ENCODE peak calls at places on chromosome 21, in seven cellular contexts. H is SK-N-SH, R is Peyer's patch, X is heart left ventricle, W is colonic mucosa, D is gastrocnemius medialis, T is cardiac muscle cell. Y is an unnamed sample. For H3K27me3, the result is how much of the 10 kb centered on the place peaks cover.

GRCh38 chr21:27406297-27407009 is 439.6 kb upstream of the ADAMTS5 start:
- DNase-seq in W (no peak), H (peak), T (no peak), D (no peak), X (no peak), R (no peak), Y (no peak)

GRCh38 chr21:42258885-42259407 is 40.0 kb downstream of the ABCG1 start:
- DNase-seq in H (no peak), D (peak), X (peak), T (no peak), R (no peak), W (no peak), Y (no peak)

GRCh38 chr21:39182016-39182415 is 1.2 kb downstream of the PSMG1 start:
- DNase-seq in W (no peak), T (no peak), R (no peak), X (no peak), D (no peak), H (no peak), Y (no peak)

GRCh38 chr21:27819299-27819698 is 852.4 kb upstream of the ADAMTS5 start:
- DNase-seq in D (no peak), W (no peak), X (no peak), R (no peak), T (no peak), H (no peak), Y (no peak)

GRCh38 chr21:40685121-40685630 is 161.8 kb downstream of the DSCAM start:
- DNase-seq in W (no peak), T (peak), D (no peak), R (no peak), H (no peak), X (peak), Y (no peak)

GRCh38 chr21:33259428-33259827 is 6.7 kb upstream of the IL10RB start:
- DNase-seq in H (no peak), R (no peak), W (no peak), T (no peak), D (no peak), X (no peak), Y (no peak)

GRCh38 chr21:41631564-41632461 is 123.9 kb upstream of the TMPRSS2 start:
- DNase-seq in W (peak), R (peak), H (no peak), T (no peak), X (no peak), D (no peak), Y (no peak)

GRCh38 chr21:29078884-29079765 is 5.7 kb upstream of the CCT8 start:
- DNase-seq in D (no peak), H (no peak), R (no peak), T (no peak), W (peak), X (peak), Y (peak)

GRCh38 chr21:36422279-36423098 is 37.3 kb downstream of the CHAF1B start:
- DNase-seq in R (no peak), D (peak), W (peak), H (peak), T (peak), X (peak), Y (peak)

DNA sequence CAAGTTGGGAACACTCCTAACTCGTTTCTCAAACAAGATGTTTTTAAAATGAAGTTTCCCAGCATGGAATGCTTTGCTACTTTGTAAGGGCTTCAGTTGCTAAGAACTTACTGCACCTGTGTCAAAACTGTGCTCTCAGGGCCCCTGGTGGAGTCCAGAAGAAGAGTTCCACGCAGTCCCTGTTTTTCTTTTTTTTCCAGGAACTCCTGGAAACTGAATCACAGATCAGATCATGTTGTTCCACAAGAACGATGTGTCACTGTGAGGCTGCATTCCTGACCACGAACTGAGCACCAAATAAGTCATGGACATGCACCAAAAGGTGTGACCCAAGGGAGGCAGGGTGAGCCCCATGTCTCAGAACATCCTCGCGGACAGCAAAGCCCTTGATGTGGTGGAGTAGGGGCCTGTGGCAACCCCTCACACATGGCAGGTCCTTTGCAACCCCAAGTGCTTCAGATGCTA is 257.2 kb downstream of the KCNJ6 start:
- DNase-seq in D (peak), X (no peak), H (no peak), W (no peak), T (no peak), R (no peak), Y (no peak)
- H3K4me3 ChIP-seq in D (no peak), X (no peak), H (no peak), W (no peak), T (no peak), R (no peak), Y (no peak)

GRCh38 chr21:35219719-35220118 is 170.6 kb upstream of the RUNX1 start:
- DNase-seq in D (no peak), X (no peak), R (no peak), H (no peak), T (no peak), W (no peak), Y (no peak)

GRCh38 chr21:35219291-35219690 is 170.2 kb upstream of the RUNX1 start:
- DNase-seq in W (no peak), D (no peak), T (no peak), H (no peak), R (no peak), X (no peak), Y (no peak)

GRCh38 chr21:35222541-35222941 is 173.4 kb upstream of the RUNX1 start:
- DNase-seq in R (no peak), X (no peak), D (peak), W (no peak), T (no peak), H (no peak), Y (peak)

GRCh38 chr21:35222021-35222420 is 172.9 kb upstream of the RUNX1 start:
- DNase-seq in W (no peak), D (no peak), H (no peak), T (peak), X (no peak), R (no peak), Y (no peak)

DNA sequence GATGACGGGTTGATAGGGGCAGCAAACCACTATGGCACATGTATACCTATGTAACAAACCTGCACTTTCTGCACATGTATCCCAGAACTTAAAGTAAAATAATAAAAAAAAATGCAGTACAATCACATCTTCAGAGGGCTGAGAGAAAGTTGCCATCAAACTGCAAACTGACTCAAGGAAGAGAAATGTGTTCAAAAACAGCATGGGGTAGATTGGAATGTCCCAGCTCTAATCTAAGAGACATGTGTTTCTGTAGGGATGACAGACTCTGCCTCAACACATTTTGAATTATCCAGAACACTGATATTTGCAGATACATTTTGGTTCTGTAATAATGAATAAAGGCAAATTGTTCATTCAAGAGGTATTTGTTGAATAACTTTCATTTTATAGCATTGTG is 171.2 kb upstream of the RUNX1 start:
- DNase-seq in H (no peak), R (no peak), X (no peak), T (no peak), D (no peak), W (no peak), Y (no peak)
- H3K27me3 ChIP-seq in H (under half), R (under half), X (under half), T (under half), D (under half), W (under half), Y (under half)

GRCh38 chr21:43624343-43624742 is 34.9 kb downstream of the HSF2BP start:
- DNase-seq in R (no peak), T (no peak), D (no peak), X (no peak), W (no peak), H (no peak), Y (no peak)
- TF ChIP-seq CTCF in R (no peak), T (no peak), D (no peak), X (no peak), W (no peak), H (no peak), Y (no peak)

GRCh38 chr21:45573452-45574035 is 31.3 kb upstream of the SLC19A1 start:
- DNase-seq in H (peak), T (no peak), X (no peak), W (no peak), D (no peak), R (peak), Y (no peak)
- H3K4me3 ChIP-seq in H (no peak), T (no peak), X (no peak), W (no peak), D (no peak), R (no peak), Y (no peak)